ENCODE peak calls at places on chromosomes 7 and 10, in four cellular contexts. W is Peyer's patch, Z is colonic mucosa, I is uterus. K is an unnamed sample. For H3K4me1, the result is how much of the 10 kb centered on the place peaks cover.

GRCh38 chr7:93736970-93737369 is 153.6 kb downstream of the TFPI2 start:
- DNase-seq in W (no peak), Z (no peak), I (no peak), K (no peak)

GRCh38 chr7:137816696-137817320 is 30.0 kb downstream of the DGKI start:
- DNase-seq in W (no peak), Z (no peak), I (no peak), K (no peak)

GRCh38 chr7:15937571-15937970 is 251.1 kb upstream of the MEOX2 start:
- DNase-seq in W (no peak), Z (no peak), I (no peak), K (no peak)

GRCh38 chr7:7327423-7327822 is 145.1 kb downstream of the C1GALT1 start:
- DNase-seq in W (no peak), Z (no peak), I (no peak), K (no peak)

GRCh38 chr7:11427686-11428273 is 404.2 kb downstream of the THSD7A start:
- DNase-seq in W (no peak), Z (no peak), I (no peak), K (no peak)

GRCh38 chr7:4025211-4025610 is 656.9 kb upstream of the FOXK1 start:
- DNase-seq in W (no peak), Z (no peak), I (no peak), K (no peak)

GRCh38 chr7:132317856-132318255 is 258.4 kb downstream of the PLXNA4 start:
- DNase-seq in W (no peak), Z (no peak), I (no peak), K (no peak)

GRCh38 chr7:329691-330281 is 39.8 kb downstream of the FOXL3 start:
- DNase-seq in W (no peak), Z (peak), I (no peak), K (no peak)

GRCh38 chr10:33698028-33698427 is 363.6 kb upstream of the NRP1 start:
- DNase-seq in W (no peak), Z (no peak), I (no peak), K (no peak)

GRCh38 chr10:86953747-86954680 is 3.4 kb downstream of the MMRN2 start:
- DNase-seq in W (no peak), Z (no peak), I (peak), K (no peak)

GRCh38 chr7:50304911-50305621 is 550 bp downstream of the IKZF1 start:
- DNase-seq in W (peak), Z (no peak), I (no peak), K (no peak)

GRCh38 chr7:41828911-41829310 is 126.0 kb upstream of the INHBA start:
- DNase-seq in W (no peak), Z (no peak), I (no peak), K (no peak)

GRCh38 chr7:76155938-76156337 is 45.8 kb upstream of the SRRM3 start:
- DNase-seq in W (no peak), Z (no peak), I (no peak), K (peak)

GRCh38 chr10:14293516-14293915 is 37.2 kb downstream of the FRMD4A start:
- DNase-seq in W (no peak), Z (no peak), I (no peak), K (no peak)

GRCh38 chr10:25226775-25227682 is 52.2 kb downstream of the GPR158 start:
- DNase-seq in W (no peak), Z (peak), I (no peak), K (no peak)

GRCh38 chr7:40008218-40008815 is 58.3 kb downstream of the CDK13 start:
- DNase-seq in W (no peak), Z (no peak), I (no peak), K (no peak)

GRCh38 chr7:27247452-27248426 is 5.1 kb downstream of the EVX1 start:
- DNase-seq in W (no peak), Z (no peak), I (no peak), K (no peak)

GRCh38 chr10:103767756-103768155 is 87.6 kb downstream of the SH3PXD2A start:
- DNase-seq in W (no peak), Z (no peak), I (no peak), K (no peak)

GRCh38 chr7:95045236-95045923 is 138.0 kb downstream of the PPP1R9A start:
- DNase-seq in W (no peak), Z (peak), I (no peak), K (no peak)

GRCh38 chr10:118259288-118259906 is 82.7 kb downstream of the FAM204A start:
- DNase-seq in W (no peak), Z (peak), I (peak), K (no peak)

GRCh38 chr10:85547460-85548023 is 819.1 kb downstream of the GRID1 start:
- DNase-seq in W (no peak), Z (no peak), I (no peak), K (no peak)

GRCh38 chr7:100895701-100895955 is at the start of gene ACHE:
- DNase-seq in W (no peak), Z (no peak), I (no peak), K (no peak)

GRCh38 chr10:55183993-55184392 is 383.0 kb upstream of the PCDH15 start:
- DNase-seq in W (no peak), Z (no peak), I (no peak), K (no peak)

GRCh38 chr7:118629898-118630469 is 405.5 kb downstream of the ANKRD7 start:
- DNase-seq in W (no peak), Z (no peak), I (no peak), K (no peak)

GRCh38 chr10:89242840-89243586 is 8.6 kb downstream of the LIPA start:
- DNase-seq in W (no peak), Z (no peak), I (no peak), K (no peak)

DNA sequence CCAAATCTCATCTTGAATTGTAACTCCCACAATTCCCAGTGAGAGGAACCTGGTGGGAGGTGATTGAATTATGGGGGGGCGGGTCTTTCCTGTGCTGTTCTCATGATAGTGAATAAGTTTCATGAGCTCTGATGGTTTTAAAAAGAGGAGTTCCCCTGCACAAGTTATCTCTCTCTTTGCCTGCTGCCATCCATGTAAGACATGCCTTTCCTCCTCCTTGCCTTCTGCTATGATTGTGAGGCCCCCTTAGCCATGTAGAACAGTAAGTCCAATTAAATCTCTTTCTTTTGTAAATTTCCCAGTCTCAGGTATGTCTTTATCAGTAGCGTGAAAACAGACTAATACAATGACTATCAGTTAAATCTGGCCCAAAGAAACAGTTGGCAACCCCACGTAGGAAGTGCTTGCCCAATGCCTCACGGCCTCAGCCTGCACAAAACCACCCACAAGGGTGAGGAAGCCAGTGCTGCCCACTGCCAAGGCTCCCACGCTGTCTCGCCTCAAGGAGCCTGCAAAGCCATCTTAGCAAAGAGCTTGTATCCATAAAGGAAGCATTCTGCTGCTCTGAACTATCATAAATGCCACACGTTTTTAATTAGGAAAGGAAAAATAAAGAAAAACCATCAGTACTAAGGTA is 64.6 kb downstream of the PIK3AP1 start:
- DNase-seq in W (no peak), Z (no peak), I (no peak), K (no peak)
- H3K4me1 ChIP-seq in W (under half), Z (under half), I (under half), K (under half)

DNA sequence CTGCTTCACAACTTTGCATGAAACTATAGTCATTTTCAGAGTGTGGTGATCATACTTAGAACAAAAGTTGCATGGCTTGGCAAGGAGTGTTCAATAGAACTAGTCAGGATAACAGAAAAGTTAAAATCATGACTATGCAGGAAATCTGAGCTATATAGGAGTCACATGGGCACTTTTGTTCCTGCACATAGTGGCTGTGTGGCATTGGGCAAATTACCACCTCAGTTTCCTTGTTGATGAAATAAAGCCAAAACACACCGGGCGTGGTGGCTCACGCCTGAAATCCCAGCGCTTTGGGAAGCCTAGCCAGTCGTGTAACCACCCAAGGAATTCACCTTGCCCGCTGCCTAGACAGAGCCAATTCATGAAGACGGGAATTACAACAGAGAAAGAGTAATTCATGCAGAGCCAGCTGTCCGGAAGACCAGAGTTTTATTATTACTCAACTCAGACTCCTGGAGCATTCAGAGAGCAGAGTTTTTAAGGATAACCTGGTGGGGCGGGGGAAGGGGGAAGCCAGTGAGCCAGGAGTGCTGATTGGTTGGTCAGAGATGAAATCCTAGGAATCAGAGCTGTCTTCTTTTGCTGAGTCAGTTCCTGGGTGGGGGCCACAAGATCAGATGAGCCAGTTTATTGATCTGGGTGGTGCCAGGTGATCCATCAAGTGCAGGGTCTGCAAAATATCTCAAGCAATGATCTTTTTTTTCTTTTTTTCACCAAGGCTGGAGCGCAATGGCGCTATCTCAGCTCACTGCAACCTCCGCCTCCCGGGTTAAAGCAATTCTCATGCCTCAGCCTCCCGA is 6.4 kb upstream of the MKRN1 start:
- DNase-seq in W (no peak), Z (peak), I (no peak), K (no peak)
- H3K27ac ChIP-seq in W (no peak), Z (peak), I (no peak), K (no peak)

DNA sequence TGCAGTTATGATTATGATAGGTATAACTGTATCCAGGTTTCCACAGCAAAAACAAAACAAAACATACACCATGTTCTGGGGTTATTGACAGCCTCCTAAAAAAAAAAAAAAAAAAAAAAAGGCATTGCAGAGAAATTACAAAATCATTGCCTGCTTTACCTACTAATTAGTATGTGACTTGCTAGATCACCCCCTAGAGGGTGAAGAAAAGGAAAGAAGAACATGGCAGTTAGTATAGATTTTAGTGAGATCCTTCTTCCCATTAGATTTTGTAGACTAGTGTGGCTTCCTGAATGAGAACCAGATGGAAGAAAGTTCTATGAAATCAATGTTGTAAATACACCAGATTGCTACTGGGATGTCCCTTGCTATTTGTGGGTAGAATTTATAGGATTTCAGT is 24.0 kb upstream of the AGBL3 start:
- DNase-seq in W (no peak), Z (no peak), I (no peak), K (no peak)
- TF ChIP-seq CTCF in W (no peak), Z (no peak), I (no peak), K (no peak)

GRCh38 chr10:123142701-123143161 is 5.2 kb upstream of the HMX2 start:
- DNase-seq in W (no peak), Z (no peak), I (no peak), K (no peak)
- H3K4me1 ChIP-seq in W (under half), Z (under half), I (under half), K (under half)

GRCh38 chr10:114687459-114687858 is 29.4 kb upstream of the ABLIM1 start:
- DNase-seq in W (no peak), Z (no peak), I (no peak), K (no peak)
- H3K27ac ChIP-seq in W (no peak), Z (no peak), I (peak), K (no peak)

GRCh38 chr10:131899695-131900349 is 986 bp upstream of the PPP2R2D start:
- DNase-seq in W (no peak), Z (no peak), I (no peak), K (no peak)
- TF ChIP-seq CTCF in W (no peak), Z (no peak), I (no peak), K (no peak)

DNA sequence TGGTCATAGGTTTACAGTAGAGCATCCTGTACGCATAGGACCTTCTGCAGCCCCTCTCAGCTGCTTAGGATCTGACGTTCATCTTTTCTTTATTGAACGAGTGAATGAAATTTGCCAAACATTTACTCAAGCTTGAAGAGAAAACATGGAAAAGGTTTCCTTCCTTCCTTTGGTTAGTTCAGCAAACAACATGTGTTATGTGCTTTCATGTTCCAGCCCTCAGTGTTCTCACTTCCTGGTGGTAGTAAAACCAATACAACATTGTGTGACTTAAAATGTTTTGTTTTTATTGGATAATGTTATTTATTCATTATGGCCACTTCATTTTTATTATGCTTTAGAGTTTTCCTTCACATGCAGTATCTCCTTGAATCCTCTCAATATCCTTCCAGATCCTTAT is 1.4 kb upstream of the CDCA7L start:
- DNase-seq in W (no peak), Z (no peak), I (no peak), K (no peak)
- H3K4me1 ChIP-seq in W (under half), Z (under half), I (under half), K (under half)

GRCh38 chr10:124652200-124652599 is 92.0 kb downstream of the FAM53B start:
- DNase-seq in W (no peak), Z (no peak), I (no peak), K (no peak)
- H3K27ac ChIP-seq in W (no peak), Z (no peak), I (no peak), K (no peak)